ENCODE peak calls at places on chromosomes 5 and 9, in eight cellular contexts. One of them, this sample, is unnamed.

GRCh38 chr9:133715295-133715865 is 22.8 kb downstream of the SARDH start:
- DNase-seq in AG09319: no peak
- DNase-seq in BJ: no peak
- DNase-seq in T-helper 1 cell: no peak
- DNase-seq in Right ventricle myocardium inferior: peak; percentile 78
- DNase-seq in NCI-H510A treated with DMSO at 0.1 percent for 48 hours: no peak
- DNase-seq in EL: peak; percentile 91
- DNase-seq in mammary epithelial cell: no peak
- DNase-seq in this sample: peak; percentile 71

GRCh38 chr5:52948418-52949076 is 40.6 kb upstream of the ITGA2 start:
- DNase-seq in T-helper 1 cell: peak; percentile 80
- DNase-seq in AG09319: peak; percentile 69
- DNase-seq in EL: peak; percentile 85
- DNase-seq in mammary epithelial cell: peak; percentile 78
- DNase-seq in Right ventricle myocardium inferior: no peak
- DNase-seq in NCI-H510A treated with DMSO at 0.1 percent for 48 hours: peak; percentile 33
- DNase-seq in BJ: peak; percentile 55
- DNase-seq in this sample: no peak

GRCh38 chr5:2371419-2371710 is 380.1 kb downstream of the IRX2 start:
- DNase-seq in BJ: no peak
- DNase-seq in Right ventricle myocardium inferior: no peak
- DNase-seq in EL: no peak
- DNase-seq in T-helper 1 cell: no peak
- DNase-seq in AG09319: no peak
- DNase-seq in mammary epithelial cell: no peak
- DNase-seq in NCI-H510A treated with DMSO at 0.1 percent for 48 hours: no peak
- DNase-seq in this sample: no peak

GRCh38 chr9:120574473-120574872 is 5.5 kb downstream of the CDK5RAP2 start:
- DNase-seq in Right ventricle myocardium inferior: no peak
- DNase-seq in T-helper 1 cell: no peak
- DNase-seq in EL: no peak
- DNase-seq in AG09319: no peak
- DNase-seq in NCI-H510A treated with DMSO at 0.1 percent for 48 hours: no peak
- DNase-seq in mammary epithelial cell: no peak
- DNase-seq in BJ: no peak
- DNase-seq in this sample: no peak

GRCh38 chr5:58261605-58262004 is 198.3 kb downstream of the PLK2 start:
- DNase-seq in BJ: no peak
- DNase-seq in NCI-H510A treated with DMSO at 0.1 percent for 48 hours: no peak
- DNase-seq in EL: peak; percentile 66
- DNase-seq in AG09319: peak; percentile 10
- DNase-seq in T-helper 1 cell: no peak
- DNase-seq in Right ventricle myocardium inferior: no peak
- DNase-seq in mammary epithelial cell: peak; percentile 46
- DNase-seq in this sample: no peak

GRCh38 chr5:14983666-14984441 is 112.3 kb upstream of the ANKH start:
- DNase-seq in AG09319: no peak
- DNase-seq in mammary epithelial cell: no peak
- DNase-seq in NCI-H510A treated with DMSO at 0.1 percent for 48 hours: no peak
- DNase-seq in BJ: no peak
- DNase-seq in EL: no peak
- DNase-seq in Right ventricle myocardium inferior: no peak
- DNase-seq in T-helper 1 cell: peak; percentile 18
- DNase-seq in this sample: no peak

GRCh38 chr5:151589878-151590570 is 1.1 kb downstream of the FAT2 start:
- DNase-seq in T-helper 1 cell: no peak
- DNase-seq in NCI-H510A treated with DMSO at 0.1 percent for 48 hours: no peak
- DNase-seq in AG09319: no peak
- DNase-seq in mammary epithelial cell: peak; percentile 88
- DNase-seq in BJ: no peak
- DNase-seq in Right ventricle myocardium inferior: no peak
- DNase-seq in EL: peak; percentile 20
- DNase-seq in this sample: no peak

GRCh38 chr9:134054891-134055811 is 12.7 kb downstream of the BRD3 start:
- DNase-seq in AG09319: no peak
- DNase-seq in Right ventricle myocardium inferior: peak; percentile 32
- DNase-seq in NCI-H510A treated with DMSO at 0.1 percent for 48 hours: no peak
- DNase-seq in mammary epithelial cell: no peak
- DNase-seq in T-helper 1 cell: no peak
- DNase-seq in BJ: no peak
- DNase-seq in EL: no peak
- DNase-seq in this sample: peak; percentile 33

GRCh38 chr5:63963080-63963735 is 963 bp upstream of the HTR1A start:
- DNase-seq in T-helper 1 cell: peak; percentile 20
- DNase-seq in AG09319: peak; percentile 18
- DNase-seq in NCI-H510A treated with DMSO at 0.1 percent for 48 hours: peak; percentile 20
- DNase-seq in EL: peak; percentile 53
- DNase-seq in Right ventricle myocardium inferior: no peak
- DNase-seq in mammary epithelial cell: peak; percentile 53
- DNase-seq in BJ: peak; percentile 6
- DNase-seq in this sample: no peak

GRCh38 chr9:75858497-75859092 is 31.9 kb upstream of the PCSK5 start:
- DNase-seq in EL: no peak
- DNase-seq in T-helper 1 cell: no peak
- DNase-seq in NCI-H510A treated with DMSO at 0.1 percent for 48 hours: no peak
- DNase-seq in Right ventricle myocardium inferior: no peak
- DNase-seq in mammary epithelial cell: no peak
- DNase-seq in BJ: no peak
- DNase-seq in AG09319: no peak
- DNase-seq in this sample: no peak

GRCh38 chr9:109286571-109286977 is 34.3 kb downstream of the EPB41L4B start:
- DNase-seq in AG09319: no peak
- DNase-seq in BJ: peak; percentile 3
- DNase-seq in mammary epithelial cell: peak; percentile 37
- DNase-seq in Right ventricle myocardium inferior: no peak
- DNase-seq in T-helper 1 cell: no peak
- DNase-seq in NCI-H510A treated with DMSO at 0.1 percent for 48 hours: no peak
- DNase-seq in EL: peak; percentile 92
- DNase-seq in this sample: no peak

GRCh38 chr5:99169309-99169708 is 240.5 kb upstream of the CHD1 start:
- DNase-seq in Right ventricle myocardium inferior: no peak
- DNase-seq in BJ: no peak
- DNase-seq in AG09319: no peak
- DNase-seq in NCI-H510A treated with DMSO at 0.1 percent for 48 hours: peak; percentile 21
- DNase-seq in T-helper 1 cell: no peak
- DNase-seq in mammary epithelial cell: no peak
- DNase-seq in EL: peak; percentile 1
- DNase-seq in this sample: no peak

GRCh38 chr5:132689518-132689917 is 15.7 kb downstream of the IL4 start:
- DNase-seq in NCI-H510A treated with DMSO at 0.1 percent for 48 hours: peak; percentile 5
- DNase-seq in Right ventricle myocardium inferior: no peak
- DNase-seq in EL: no peak
- DNase-seq in AG09319: no peak
- DNase-seq in mammary epithelial cell: no peak
- DNase-seq in T-helper 1 cell: no peak
- DNase-seq in BJ: no peak
- DNase-seq in this sample: no peak

GRCh38 chr5:137453476-137454080 is 45.5 kb downstream of the SPOCK1 start:
- DNase-seq in Right ventricle myocardium inferior: no peak
- DNase-seq in EL: peak; percentile 55
- DNase-seq in AG09319: peak; percentile 15
- DNase-seq in T-helper 1 cell: no peak
- DNase-seq in NCI-H510A treated with DMSO at 0.1 percent for 48 hours: no peak
- DNase-seq in BJ: no peak
- DNase-seq in mammary epithelial cell: peak; percentile 54
- DNase-seq in this sample: no peak

GRCh38 chr9:10173561-10173960 is 439.2 kb downstream of the PTPRD start:
- DNase-seq in NCI-H510A treated with DMSO at 0.1 percent for 48 hours: no peak
- DNase-seq in AG09319: no peak
- DNase-seq in EL: no peak
- DNase-seq in BJ: no peak
- DNase-seq in T-helper 1 cell: no peak
- DNase-seq in Right ventricle myocardium inferior: no peak
- DNase-seq in mammary epithelial cell: no peak
- DNase-seq in this sample: no peak

GRCh38 chr5:16617272-16617973 is 626 bp upstream of the RETREG1 start:
- DNase-seq in mammary epithelial cell: no peak
- DNase-seq in BJ: no peak
- DNase-seq in Right ventricle myocardium inferior: no peak
- DNase-seq in AG09319: no peak
- DNase-seq in NCI-H510A treated with DMSO at 0.1 percent for 48 hours: no peak
- DNase-seq in T-helper 1 cell: peak; percentile 47
- DNase-seq in EL: no peak
- DNase-seq in this sample: peak; percentile 56

GRCh38 chr9:89427621-89428221 is 70.2 kb downstream of the SEMA4D start:
- DNase-seq in AG09319: no peak
- DNase-seq in BJ: no peak
- DNase-seq in Right ventricle myocardium inferior: no peak
- DNase-seq in T-helper 1 cell: peak; percentile 55
- DNase-seq in EL: peak; percentile 29
- DNase-seq in NCI-H510A treated with DMSO at 0.1 percent for 48 hours: no peak
- DNase-seq in mammary epithelial cell: no peak
- DNase-seq in this sample: no peak

GRCh38 chr9:90611568-90611967 is 31.1 kb downstream of the DIRAS2 start:
- DNase-seq in Right ventricle myocardium inferior: no peak
- DNase-seq in T-helper 1 cell: no peak
- DNase-seq in mammary epithelial cell: no peak
- DNase-seq in AG09319: no peak
- DNase-seq in NCI-H510A treated with DMSO at 0.1 percent for 48 hours: no peak
- DNase-seq in BJ: no peak
- DNase-seq in EL: no peak
- DNase-seq in this sample: no peak

GRCh38 chr9:68781866-68782265 is 76.8 kb downstream of the PIP5K1B start:
- DNase-seq in mammary epithelial cell: no peak
- DNase-seq in T-helper 1 cell: no peak
- DNase-seq in BJ: no peak
- DNase-seq in EL: no peak
- DNase-seq in Right ventricle myocardium inferior: no peak
- DNase-seq in NCI-H510A treated with DMSO at 0.1 percent for 48 hours: no peak
- DNase-seq in AG09319: no peak
- DNase-seq in this sample: no peak

GRCh38 chr5:16464664-16465543 is 696 bp downstream of the ZNF622 start:
- DNase-seq in BJ: no peak
- DNase-seq in mammary epithelial cell: no peak
- DNase-seq in T-helper 1 cell: no peak
- DNase-seq in EL: no peak
- DNase-seq in Right ventricle myocardium inferior: peak; percentile 57
- DNase-seq in NCI-H510A treated with DMSO at 0.1 percent for 48 hours: no peak
- DNase-seq in AG09319: no peak
- DNase-seq in this sample: peak; percentile 38

GRCh38 chr9:114216081-114216480 is 60.7 kb downstream of the COL27A1 start:
- DNase-seq in NCI-H510A treated with DMSO at 0.1 percent for 48 hours: no peak
- DNase-seq in EL: peak; percentile 50
- DNase-seq in BJ: no peak
- DNase-seq in Right ventricle myocardium inferior: no peak
- DNase-seq in mammary epithelial cell: no peak
- DNase-seq in T-helper 1 cell: no peak
- DNase-seq in AG09319: no peak
- DNase-seq in this sample: peak; percentile 75

GRCh38 chr9:127181595-127182190 is 59.3 kb upstream of the ANGPTL2 start:
- DNase-seq in BJ: no peak
- DNase-seq in EL: no peak
- DNase-seq in NCI-H510A treated with DMSO at 0.1 percent for 48 hours: no peak
- DNase-seq in mammary epithelial cell: no peak
- DNase-seq in Right ventricle myocardium inferior: no peak
- DNase-seq in T-helper 1 cell: no peak
- DNase-seq in AG09319: no peak
- DNase-seq in this sample: no peak

GRCh38 chr9:135413461-135413860 is 66.1 kb upstream of the PPP1R26 start:
- DNase-seq in NCI-H510A treated with DMSO at 0.1 percent for 48 hours: no peak
- DNase-seq in T-helper 1 cell: no peak
- DNase-seq in BJ: no peak
- DNase-seq in EL: no peak
- DNase-seq in mammary epithelial cell: no peak
- DNase-seq in Right ventricle myocardium inferior: no peak
- DNase-seq in AG09319: no peak
- DNase-seq in this sample: no peak

GRCh38 chr5:168443950-168444700 is 42.1 kb upstream of the RARS1 start:
- DNase-seq in Right ventricle myocardium inferior: no peak
- DNase-seq in mammary epithelial cell: no peak
- DNase-seq in BJ: no peak
- DNase-seq in NCI-H510A treated with DMSO at 0.1 percent for 48 hours: no peak
- DNase-seq in EL: no peak
- DNase-seq in AG09319: no peak
- DNase-seq in T-helper 1 cell: no peak
- DNase-seq in this sample: no peak